ENCODE peak calls at places on chromosomes 5 and 9, in nine cellular contexts. One of them, this sample, is unnamed.

GRCh38 chr5:67576112-67576511 is 379.5 kb upstream of the CD180 start:
- DNase-seq in LoVo: no peak
- DNase-seq in NCI-H345: no peak
- DNase-seq in central memory CD4-positive, alpha-beta T cell: no peak
- DNase-seq in HTR-8/SVneo: no peak
- DNase-seq in tibial artery: no peak
- DNase-seq in NCI-H1105: no peak
- DNase-seq in naive thymus-derived CD8-positive, alpha-beta T cell: no peak
- DNase-seq in kidney tubule cell: no peak
- DNase-seq in this sample: no peak

GRCh38 chr9:132283165-132283564 is 71.6 kb downstream of the SETX start:
- DNase-seq in LoVo: no peak
- DNase-seq in NCI-H345: no peak
- DNase-seq in central memory CD4-positive, alpha-beta T cell: no peak
- DNase-seq in HTR-8/SVneo: no peak
- DNase-seq in tibial artery: no peak
- DNase-seq in NCI-H1105: no peak
- DNase-seq in naive thymus-derived CD8-positive, alpha-beta T cell: no peak
- DNase-seq in kidney tubule cell: no peak
- DNase-seq in this sample: no peak

GRCh38 chr9:123302348-123303214 is 34.2 kb upstream of the STRBP start:
- DNase-seq in LoVo: no peak
- DNase-seq in NCI-H345: no peak
- DNase-seq in central memory CD4-positive, alpha-beta T cell: no peak
- DNase-seq in HTR-8/SVneo: no peak
- DNase-seq in tibial artery: no peak
- DNase-seq in NCI-H1105: no peak
- DNase-seq in naive thymus-derived CD8-positive, alpha-beta T cell: no peak
- DNase-seq in kidney tubule cell: no peak
- DNase-seq in this sample: no peak

GRCh38 chr5:80255425-80255751 is 460 bp downstream of the SERINC5 start:
- DNase-seq in LoVo: peak
- DNase-seq in NCI-H345: peak
- DNase-seq in central memory CD4-positive, alpha-beta T cell: peak
- DNase-seq in HTR-8/SVneo: peak
- DNase-seq in tibial artery: peak
- DNase-seq in NCI-H1105: no peak
- DNase-seq in naive thymus-derived CD8-positive, alpha-beta T cell: peak
- DNase-seq in kidney tubule cell: peak
- DNase-seq in this sample: peak

GRCh38 chr5:16600397-16600796 is 16.4 kb downstream of the RETREG1 start:
- DNase-seq in LoVo: no peak
- DNase-seq in NCI-H345: peak
- DNase-seq in central memory CD4-positive, alpha-beta T cell: no peak
- DNase-seq in HTR-8/SVneo: peak
- DNase-seq in tibial artery: peak
- DNase-seq in NCI-H1105: no peak
- DNase-seq in naive thymus-derived CD8-positive, alpha-beta T cell: no peak
- DNase-seq in kidney tubule cell: peak
- DNase-seq in this sample: no peak

GRCh38 chr9:112037281-112038016 is 137.6 kb downstream of the SUSD1 start:
- DNase-seq in LoVo: no peak
- DNase-seq in NCI-H345: no peak
- DNase-seq in central memory CD4-positive, alpha-beta T cell: peak
- DNase-seq in HTR-8/SVneo: no peak
- DNase-seq in tibial artery: no peak
- DNase-seq in NCI-H1105: no peak
- DNase-seq in naive thymus-derived CD8-positive, alpha-beta T cell: peak
- DNase-seq in kidney tubule cell: peak
- DNase-seq in this sample: no peak

GRCh38 chr5:55868846-55869245 is 17.7 kb downstream of the IL31RA start:
- DNase-seq in LoVo: peak
- DNase-seq in NCI-H345: no peak
- DNase-seq in central memory CD4-positive, alpha-beta T cell: no peak
- DNase-seq in HTR-8/SVneo: peak
- DNase-seq in tibial artery: no peak
- DNase-seq in NCI-H1105: no peak
- DNase-seq in naive thymus-derived CD8-positive, alpha-beta T cell: no peak
- DNase-seq in kidney tubule cell: peak
- DNase-seq in this sample: no peak

GRCh38 chr9:86997158-86997557 is 49.9 kb upstream of the GAS1 start:
- DNase-seq in LoVo: no peak
- DNase-seq in NCI-H345: no peak
- DNase-seq in central memory CD4-positive, alpha-beta T cell: no peak
- DNase-seq in HTR-8/SVneo: no peak
- DNase-seq in tibial artery: no peak
- DNase-seq in NCI-H1105: no peak
- DNase-seq in naive thymus-derived CD8-positive, alpha-beta T cell: no peak
- DNase-seq in kidney tubule cell: no peak
- DNase-seq in this sample: no peak

GRCh38 chr5:73188764-73189521 is 15.9 kb downstream of the TMEM174 start:
- DNase-seq in LoVo: no peak
- DNase-seq in NCI-H345: no peak
- DNase-seq in central memory CD4-positive, alpha-beta T cell: no peak
- DNase-seq in HTR-8/SVneo: no peak
- DNase-seq in tibial artery: no peak
- DNase-seq in NCI-H1105: no peak
- DNase-seq in naive thymus-derived CD8-positive, alpha-beta T cell: no peak
- DNase-seq in kidney tubule cell: peak
- DNase-seq in this sample: no peak

GRCh38 chr9:31137151-31137849 is 1247.1 kb upstream of the ACO1 start:
- DNase-seq in LoVo: peak
- DNase-seq in NCI-H345: no peak
- DNase-seq in central memory CD4-positive, alpha-beta T cell: no peak
- DNase-seq in HTR-8/SVneo: peak
- DNase-seq in tibial artery: no peak
- DNase-seq in NCI-H1105: no peak
- DNase-seq in naive thymus-derived CD8-positive, alpha-beta T cell: no peak
- DNase-seq in kidney tubule cell: peak
- DNase-seq in this sample: no peak